ENCODE peak calls at places on chromosomes 1 and 21, in nine cellular contexts. O is breast epithelium, R is spleen, V is endothelial cell of umbilical vein, X is K562, Y is HCT116, U is stomach, M is GM12878, G is suprapubic skin. I is an unnamed sample.

GRCh38 chr21:42466700-42467612 is 29.1 kb downstream of the RSPH1 start:
- DNase-seq in G (no peak), O (no peak), M (no peak), U (no peak), Y (peak; percentile 23), V (no peak), R (no peak), X (peak; percentile 76), I (peak; percentile 41)

GRCh38 chr1:94819945-94820746 is at the start of gene SLC44A3:
- DNase-seq in O (peak; percentile 37), Y (no peak), G (no peak), R (peak; percentile 88), V (peak; percentile 33), M (no peak), X (no peak), U (peak; percentile 71), I (peak; percentile 65)

GRCh38 chr1:218347713-218348627 is 2.8 kb downstream of the TGFB2 start:
- DNase-seq in O (peak; percentile 41), R (no peak), Y (no peak), V (peak; percentile 79), G (no peak), M (no peak), U (no peak), X (no peak), I (no peak)

GRCh38 chr1:97647776-97648175 is 273.1 kb downstream of the DPYD start:
- DNase-seq in G (no peak), M (no peak), R (no peak), U (no peak), O (no peak), V (no peak), Y (no peak), X (no peak), I (no peak)

GRCh38 chr1:59967141-59967697 is 40.6 kb upstream of the CYP2J2 start:
- DNase-seq in G (no peak), V (peak; percentile 51), X (peak; percentile 83), Y (no peak), M (no peak), O (no peak), U (no peak), R (no peak), I (no peak)

GRCh38 chr1:119090250-119090649 is 50.2 kb downstream of the WARS2 start:
- DNase-seq in O (no peak), X (no peak), M (no peak), Y (no peak), V (no peak), G (no peak), R (no peak), U (no peak), I (no peak)

GRCh38 chr1:67316918-67317317 is 9.2 kb downstream of the IL12RB2 start:
- DNase-seq in Y (no peak), M (no peak), U (no peak), R (no peak), O (no peak), G (no peak), V (no peak), X (no peak), I (no peak)

GRCh38 chr1:154582885-154583284 is 15.3 kb downstream of the CHRNB2 start:
- DNase-seq in X (no peak), R (no peak), G (no peak), M (no peak), U (no peak), V (no peak), O (no peak), Y (no peak), I (no peak)

GRCh38 chr1:65105596-65105995 is 42.4 kb upstream of the AK4 start:
- DNase-seq in V (no peak), R (no peak), Y (no peak), U (no peak), G (no peak), M (no peak), X (no peak), O (no peak), I (no peak)

GRCh38 chr1:12603224-12603623 is 14.8 kb downstream of the DHRS3 start:
- DNase-seq in M (no peak), R (no peak), O (no peak), U (no peak), Y (no peak), G (no peak), X (no peak), V (peak; percentile 31), I (no peak)

GRCh38 chr1:12604986-12605385 is 13.0 kb downstream of the DHRS3 start:
- DNase-seq in Y (no peak), O (no peak), M (no peak), R (no peak), U (no peak), G (no peak), V (no peak), X (no peak), I (no peak)

GRCh38 chr1:12602633-12603024 is 15.4 kb downstream of the DHRS3 start:
- DNase-seq in R (no peak), M (no peak), Y (no peak), U (no peak), G (no peak), V (no peak), O (no peak), X (no peak), I (no peak)

GRCh38 chr1:12601690-12602632 is 16.0 kb downstream of the DHRS3 start:
- DNase-seq in Y (peak; percentile 56), U (no peak), M (no peak), X (peak; percentile 65), R (no peak), G (no peak), O (no peak), V (peak; percentile 84), I (no peak)

GRCh38 chr1:12604114-12604874 is 13.7 kb downstream of the DHRS3 start:
- DNase-seq in G (no peak), Y (peak; percentile 76), R (no peak), U (peak; percentile 70), O (no peak), X (peak; percentile 96), V (peak; percentile 99), M (no peak), I (peak; percentile 47)
- TF ChIP-seq POLR2AphosphoS5 in G (no peak), Y (peak; percentile 66), R (peak; percentile 88), U (peak; percentile 91), O (peak; percentile 56), X (peak; percentile 96), V (peak; percentile 93), M (no peak), I (peak; percentile 54)

GRCh38 chr1:20551945-20552727 is at the start of gene FAM43B:
- DNase-seq in U (no peak), G (peak; percentile 69), O (no peak), R (no peak), M (no peak), Y (no peak), X (peak; percentile 57), V (peak; percentile 16), I (peak; percentile 16)
- TF ChIP-seq POLR2A in U (no peak), G (no peak), O (no peak), R (no peak), M (no peak), Y (no peak), X (no peak), V (no peak), I (no peak)

GRCh38 chr1:150619576-150620509 is 9.6 kb downstream of the ENSA start:
- DNase-seq in G (no peak), O (no peak), Y (no peak), X (peak; percentile 81), R (no peak), U (no peak), V (peak; percentile 85), M (no peak), I (no peak)

GRCh38 chr1:150626150-150626549 is 3.3 kb downstream of the ENSA start:
- DNase-seq in R (no peak), U (no peak), V (no peak), Y (no peak), M (no peak), O (no peak), X (no peak), G (no peak), I (no peak)

GRCh38 chr1:150621497-150622113 is 7.8 kb downstream of the ENSA start:
- DNase-seq in Y (no peak), G (no peak), V (peak; percentile 73), O (no peak), M (no peak), R (no peak), U (peak; percentile 60), X (peak; percentile 26), I (peak; percentile 70)

GRCh38 chr1:150620919-150621318 is 8.5 kb downstream of the ENSA start:
- DNase-seq in R (no peak), O (no peak), G (no peak), X (no peak), V (no peak), M (no peak), Y (no peak), U (no peak), I (no peak)

GRCh38 chr1:150622219-150622975 is 7.0 kb downstream of the ENSA start:
- DNase-seq in Y (no peak), U (no peak), G (peak; percentile 80), R (peak; percentile 84), V (peak; percentile 48), M (no peak), X (peak; percentile 48), O (no peak), I (no peak)
- TF ChIP-seq CTCF in Y (no peak), U (no peak), G (no peak), R (no peak), V (no peak), M (no peak), X (peak; percentile 47), O (no peak), I (no peak)

GRCh38 chr1:17586172-17586963 is 46.9 kb downstream of the ARHGEF10L start:
- DNase-seq in V (no peak), U (no peak), R (no peak), G (no peak), M (no peak), X (no peak), O (no peak), Y (no peak), I (no peak)
- TF ChIP-seq POLR2AphosphoS5 in V (no peak), U (no peak), R (no peak), G (no peak), M (no peak), X (no peak), O (no peak), Y (no peak), I (no peak)

DNA sequence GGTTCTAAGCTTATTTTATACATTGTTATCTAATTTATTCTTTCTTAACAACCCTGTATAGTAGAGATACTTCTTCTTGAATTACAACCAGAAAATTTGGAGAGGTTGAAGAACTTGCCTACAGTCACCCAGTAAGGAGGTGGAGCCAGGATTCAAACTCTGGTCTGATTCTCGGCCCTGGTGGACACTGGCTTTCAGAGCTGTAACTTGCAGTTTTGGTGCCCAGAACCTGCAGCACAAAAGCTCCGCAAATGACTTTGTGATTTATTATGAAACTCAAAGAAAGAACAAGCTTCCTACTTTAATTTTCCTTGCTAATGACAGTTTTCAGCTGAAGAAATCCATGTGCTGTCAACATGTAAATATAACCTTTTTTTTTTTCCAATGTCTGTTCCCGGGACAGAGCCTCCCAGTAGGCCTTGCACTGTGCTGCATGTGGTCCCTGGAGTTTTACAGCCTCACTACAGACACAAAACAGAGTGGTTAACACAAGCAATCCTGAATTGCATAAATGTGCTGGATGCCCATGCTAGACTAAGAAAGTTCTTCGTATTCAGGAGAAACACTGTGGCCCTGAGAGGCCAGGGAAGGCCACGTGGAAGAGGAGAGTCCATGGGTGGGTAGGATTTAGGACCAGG is 62.2 kb upstream of the ANGPTL1 start:
- DNase-seq in Y (no peak), M (no peak), U (no peak), X (no peak), O (no peak), G (no peak), V (no peak), R (no peak), I (no peak)
- TF ChIP-seq POLR2A in Y (no peak), M (no peak), U (no peak), X (no peak), O (no peak), G (no peak), V (no peak), R (no peak), I (no peak)

I was measured in transverse colon.